ENCODE peak calls at places on chromosomes 16 and 17, in ten cellular contexts. H is NB4, O is ovary, P is trophoblast cell, E is fibroblast of mammary gland, L is fibroblast of villous mesenchyme, T is GM12865, U is tibial artery, S is brain microvascular endothelial cell, X is pancreas. N is an unnamed sample.

GRCh38 chr16:88103581-88104188 is 152.5 kb downstream of the BANP start:
- DNase-seq in S (no peak), H (no peak), T (no peak), U (no peak), P (no peak), X (no peak), O (peak), L (no peak), E (no peak), N (no peak)

GRCh38 chr16:14354561-14355351 is 275.3 kb downstream of the PARN start:
- DNase-seq in L (peak), T (peak), U (no peak), H (peak), E (no peak), O (no peak), S (no peak), X (no peak), P (peak), N (peak)

GRCh38 chr16:89142474-89143197 is 28.9 kb upstream of the CDH15 start:
- DNase-seq in L (no peak), X (no peak), O (peak), H (peak), S (no peak), T (no peak), U (no peak), P (no peak), E (peak), N (peak)

GRCh38 chr16:278863-279366 is 1.5 kb upstream of the ARHGDIG start:
- DNase-seq in X (peak), T (peak), E (peak), H (peak), P (no peak), S (peak), U (no peak), L (peak), O (no peak), N (peak)

GRCh38 chr17:78019367-78019975 is 61.0 kb downstream of the TNRC6C start:
- DNase-seq in T (peak), H (peak), L (peak), P (peak), S (no peak), X (no peak), U (no peak), E (peak), O (no peak), N (peak)

GRCh38 chr17:57213180-57213825 is 43.0 kb upstream of the MSI2 start:
- DNase-seq in T (no peak), S (no peak), X (no peak), U (no peak), O (no peak), E (no peak), L (no peak), P (no peak), H (no peak), N (no peak)

GRCh38 chr16:65698943-65699342 is 577.1 kb upstream of the CDH11 start:
- DNase-seq in O (peak), S (peak), U (no peak), T (no peak), P (no peak), X (no peak), L (peak), E (no peak), H (no peak), N (peak)

GRCh38 chr16:1775846-1776671 is 3.1 kb upstream of the MRPS34 start:
- DNase-seq in X (peak), P (no peak), S (no peak), L (no peak), O (peak), E (no peak), T (no peak), H (no peak), U (no peak), N (no peak)

GRCh38 chr17:76107507-76107906 is 3.9 kb upstream of the EXOC7 start:
- DNase-seq in X (no peak), P (peak), T (peak), L (peak), H (peak), O (no peak), E (peak), S (no peak), U (no peak), N (peak)

GRCh38 chr16:12341423-12341822 is 364.9 kb downstream of the SNX29 start:
- DNase-seq in P (peak), L (peak), E (peak), H (no peak), S (peak), T (no peak), O (no peak), U (no peak), X (no peak), N (peak)

GRCh38 chr17:59786536-59787319 is 79.3 kb downstream of the VMP1 start:
- DNase-seq in P (peak), T (peak), O (no peak), E (peak), X (peak), U (peak), L (peak), H (peak), S (peak), N (peak)
- H3K4me3 ChIP-seq in P (no peak), T (peak), O (peak), E (no peak), X (peak), U (peak), L (peak), H (peak), S (no peak), N (no peak)

DNA sequence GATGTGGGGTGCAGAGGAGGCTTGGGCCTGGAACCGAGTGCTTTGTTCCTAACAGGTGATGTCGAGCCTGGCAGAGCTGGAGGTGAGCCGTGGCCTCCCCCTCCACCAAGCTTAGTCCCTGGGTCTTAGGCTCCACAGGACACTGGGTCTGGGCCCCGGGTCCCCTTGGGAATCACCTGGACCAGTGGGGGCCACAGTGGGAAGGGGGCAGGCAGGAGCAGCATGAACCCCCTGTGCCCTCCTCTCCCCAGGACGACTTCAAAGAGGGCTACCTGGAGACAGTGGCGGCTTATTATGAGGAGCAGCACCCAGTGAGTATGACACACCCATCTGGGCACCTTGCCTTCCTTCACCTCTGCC is 2.5 kb downstream of the IL32 start:
- DNase-seq in E (no peak), T (no peak), S (no peak), P (no peak), H (no peak), X (no peak), O (no peak), L (no peak), U (no peak), N (no peak)
- H3K4me3 ChIP-seq in E (no peak), T (peak), S (no peak), P (no peak), H (no peak), X (peak), O (no peak), L (no peak), U (no peak), N (no peak)

DNA sequence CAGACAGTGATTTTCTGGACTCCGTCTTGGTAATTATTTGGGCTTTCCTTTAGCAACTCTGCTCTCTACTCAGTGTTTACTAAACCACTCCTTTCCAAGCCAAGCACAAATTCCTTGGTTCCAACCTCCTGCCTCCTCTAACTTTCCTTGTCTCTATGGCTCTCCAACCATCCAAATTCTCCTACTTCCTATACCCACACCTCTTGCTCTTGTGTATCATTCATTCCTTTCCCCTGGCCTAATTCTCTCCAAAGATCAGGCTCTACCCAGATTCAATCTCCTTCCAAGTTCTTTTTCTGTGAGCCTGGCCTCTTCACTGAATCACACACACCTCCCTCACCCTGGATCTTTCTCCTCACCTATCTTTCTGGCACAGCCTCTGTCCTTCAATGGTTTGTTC is 1.1 kb downstream of the NEURL4 start:
- DNase-seq in O (no peak), E (no peak), S (no peak), L (no peak), X (no peak), U (no peak), P (no peak), T (no peak), H (no peak), N (no peak)
- H3K4me3 ChIP-seq in O (no peak), E (no peak), S (no peak), L (no peak), X (peak), U (peak), P (no peak), T (peak), H (peak), N (no peak)

GRCh38 chr17:82399030-82399429 is 19.1 kb upstream of the HEXD start:
- DNase-seq in S (no peak), P (no peak), U (peak), T (no peak), O (no peak), L (peak), H (peak), X (no peak), E (peak), N (peak)
- H3K4me3 ChIP-seq in S (no peak), P (no peak), U (no peak), T (no peak), O (no peak), L (no peak), H (no peak), X (no peak), E (no peak), N (no peak)

GRCh38 chr16:6300523-6300922 is 1032.1 kb upstream of the RBFOX1 start:
- DNase-seq in S (no peak), P (no peak), E (no peak), U (no peak), T (no peak), O (no peak), L (no peak), H (no peak), X (no peak), N (no peak)

DNA sequence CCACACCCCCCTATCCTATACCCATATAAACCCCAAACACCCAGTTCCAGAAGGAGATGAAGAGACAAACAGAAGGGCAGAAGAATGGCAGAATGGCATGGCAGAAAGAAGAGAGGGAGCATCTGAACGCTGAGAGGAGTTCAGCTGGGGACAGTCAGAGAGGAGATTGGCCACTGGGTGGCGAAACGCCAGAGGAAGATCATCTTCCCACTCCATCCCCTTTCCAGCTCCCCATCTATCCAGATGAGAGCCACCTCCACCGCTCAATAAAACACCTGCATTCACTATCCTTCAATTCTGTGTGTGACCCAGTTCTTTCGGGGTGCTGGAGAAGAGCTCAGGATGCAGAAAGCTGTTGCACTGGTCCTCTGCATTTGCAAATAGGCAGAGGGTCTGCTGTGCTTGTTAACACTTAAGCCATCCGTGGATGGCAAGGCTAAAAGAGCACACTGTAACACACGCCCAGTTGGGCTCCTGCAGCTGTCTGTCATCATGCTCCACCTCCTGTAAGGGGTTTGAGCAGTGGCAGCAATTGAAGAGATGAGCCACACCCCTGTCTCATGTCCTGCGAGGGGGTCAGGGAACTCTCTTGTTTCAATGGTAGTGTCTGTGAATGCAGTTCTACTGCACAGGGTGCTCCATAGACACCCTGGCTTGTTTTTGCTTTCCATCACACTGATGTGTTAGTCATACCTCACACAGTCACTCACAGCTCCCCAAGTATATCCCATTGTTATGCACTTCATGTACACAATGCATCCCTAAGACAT is 1034.8 kb upstream of the RBFOX1 start:
- DNase-seq in X (no peak), E (no peak), O (no peak), T (no peak), H (no peak), S (no peak), P (no peak), U (no peak), L (no peak), N (no peak)
- H3K4me3 ChIP-seq in X (no peak), E (no peak), O (no peak), T (no peak), H (no peak), S (no peak), P (no peak), U (no peak), L (no peak), N (no peak)

GRCh38 chr17:64326420-64327054 is 63.5 kb upstream of the TEX2 start:
- DNase-seq in P (no peak), O (peak), X (peak), L (peak), E (peak), T (peak), H (peak), U (peak), S (no peak), N (peak)

GRCh38 chr17:64327201-64327930 is 63.3 kb downstream of the PECAM1 start:
- DNase-seq in L (peak), S (no peak), X (no peak), U (no peak), E (no peak), O (no peak), P (no peak), T (no peak), H (no peak), N (peak)

GRCh38 chr17:64329571-64329970 is 61.1 kb downstream of the PECAM1 start:
- DNase-seq in E (no peak), S (no peak), X (no peak), L (no peak), U (no peak), P (peak), H (no peak), T (no peak), O (no peak), N (no peak)

GRCh38 chr17:64328036-64328874 is 62.4 kb downstream of the PECAM1 start:
- DNase-seq in O (no peak), H (no peak), E (no peak), X (no peak), U (no peak), P (no peak), L (no peak), S (no peak), T (no peak), N (peak)

DNA sequence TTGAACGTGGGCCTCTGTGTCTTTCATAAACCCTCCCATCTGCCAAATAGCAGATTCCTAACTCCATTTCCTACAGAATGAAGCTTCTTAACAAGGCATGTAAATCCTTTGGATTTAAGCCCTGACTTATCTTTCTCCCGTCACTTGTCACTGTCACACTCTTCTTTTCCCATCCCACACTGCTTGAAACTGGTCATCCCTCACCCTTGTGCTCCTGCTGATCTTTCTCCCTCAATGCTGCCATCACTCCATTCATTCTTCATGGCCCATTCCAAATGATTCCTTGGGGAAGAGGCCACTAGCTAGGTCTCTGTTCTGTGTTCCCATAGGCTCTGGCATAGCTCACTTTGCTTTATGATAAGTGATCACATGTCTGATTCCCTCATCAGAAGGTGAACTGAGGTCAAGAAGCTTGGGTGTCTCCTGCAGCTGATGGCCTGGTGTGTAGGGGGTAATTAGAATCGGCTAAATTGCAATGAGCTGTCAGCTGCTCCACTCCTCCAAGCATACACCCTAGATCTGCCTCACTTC is 61.7 kb downstream of the PECAM1 start:
- DNase-seq in E (no peak), T (no peak), U (no peak), X (no peak), P (no peak), O (no peak), S (no peak), H (no peak), L (no peak), N (no peak)
- H3K4me3 ChIP-seq in E (no peak), T (no peak), U (no peak), X (no peak), P (no peak), O (no peak), S (no peak), H (no peak), L (no peak), N (no peak)

N was measured in fibroblast of pulmonary artery.